ENCODE peak calls at places on chromosome 12, in five cellular contexts. J is pancreas, Q is K562, O is heart left ventricle, Y is fibroblast of the aortic adventitia. W is an unnamed sample.

GRCh38 chr12:76020731-76021672 is 10.6 kb downstream of the PHLDA1 start:
- DNase-seq in J (no peak), Q (no peak), O (no peak), Y (peak), W (peak)

GRCh38 chr12:79983969-79984629 is 49.2 kb upstream of the PPP1R12A start:
- DNase-seq in J (no peak), Y (peak), Q (no peak), O (no peak), W (peak)

GRCh38 chr12:109875572-109876131 is 4.7 kb downstream of the GLTP start:
- DNase-seq in J (no peak), Q (no peak), O (no peak), Y (no peak), W (no peak)

GRCh38 chr12:122368361-122369073 is 54.0 kb downstream of the CLIP1 start:
- DNase-seq in Q (no peak), O (no peak), Y (peak), J (no peak), W (peak)

GRCh38 chr12:106145539-106146447 is 7.0 kb upstream of the NUAK1 start:
- DNase-seq in O (peak), Y (no peak), Q (no peak), J (peak), W (peak)

GRCh38 chr12:111368291-111368683 is 608 bp downstream of the PHETA1 start:
- DNase-seq in O (no peak), J (peak), Q (peak), Y (no peak), W (no peak)

GRCh38 chr12:26271024-26271423 is 75.7 kb downstream of the SSPN start:
- DNase-seq in Q (no peak), J (no peak), Y (peak), O (no peak), W (no peak)

GRCh38 chr12:54145844-54146243 is 42.9 kb downstream of the SMUG1 start:
- DNase-seq in Q (no peak), O (no peak), Y (no peak), J (no peak), W (no peak)

GRCh38 chr12:76030378-76031080 is 1.0 kb downstream of the PHLDA1 start:
- DNase-seq in O (peak), Q (no peak), J (peak), Y (peak), W (peak)

GRCh38 chr12:93825501-93825888 is 148.3 kb downstream of the CRADD start:
- DNase-seq in O (no peak), J (no peak), Y (peak), Q (no peak), W (no peak)
- TF ChIP-seq CTCF in O (no peak), J (no peak), Y (peak), Q (no peak), W (no peak)

DNA sequence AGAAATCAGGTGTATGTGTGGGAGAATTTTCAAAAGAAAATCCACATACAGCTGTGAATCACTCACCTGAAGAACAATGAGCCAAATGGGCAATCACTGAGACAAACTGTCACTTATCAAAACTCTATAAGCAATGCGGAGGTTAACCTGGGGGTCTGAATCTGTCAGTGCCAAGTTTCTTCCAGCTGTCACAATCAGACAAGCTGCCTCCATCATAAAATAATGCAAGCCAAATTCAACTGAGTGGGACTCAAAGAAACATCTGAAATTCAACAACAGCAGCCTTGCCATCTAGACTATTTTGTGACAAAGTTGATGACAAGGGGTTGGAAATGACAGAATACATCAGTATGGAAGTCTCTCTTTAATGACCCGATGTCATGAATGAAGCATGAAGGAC is 60.3 kb downstream of the GARIN6 start:
- DNase-seq in O (no peak), J (no peak), Y (no peak), Q (no peak), W (no peak)
- H3K4me3 ChIP-seq in O (no peak), J (no peak), Y (no peak), Q (no peak), W (no peak)

GRCh38 chr12:5073838-5074237 is 30.2 kb downstream of the KCNA5 start:
- DNase-seq in Q (no peak), O (no peak), J (no peak), Y (peak), W (peak)
- TF ChIP-seq CTCF in Q (peak), O (no peak), J (no peak), Y (peak), W (peak)

DNA sequence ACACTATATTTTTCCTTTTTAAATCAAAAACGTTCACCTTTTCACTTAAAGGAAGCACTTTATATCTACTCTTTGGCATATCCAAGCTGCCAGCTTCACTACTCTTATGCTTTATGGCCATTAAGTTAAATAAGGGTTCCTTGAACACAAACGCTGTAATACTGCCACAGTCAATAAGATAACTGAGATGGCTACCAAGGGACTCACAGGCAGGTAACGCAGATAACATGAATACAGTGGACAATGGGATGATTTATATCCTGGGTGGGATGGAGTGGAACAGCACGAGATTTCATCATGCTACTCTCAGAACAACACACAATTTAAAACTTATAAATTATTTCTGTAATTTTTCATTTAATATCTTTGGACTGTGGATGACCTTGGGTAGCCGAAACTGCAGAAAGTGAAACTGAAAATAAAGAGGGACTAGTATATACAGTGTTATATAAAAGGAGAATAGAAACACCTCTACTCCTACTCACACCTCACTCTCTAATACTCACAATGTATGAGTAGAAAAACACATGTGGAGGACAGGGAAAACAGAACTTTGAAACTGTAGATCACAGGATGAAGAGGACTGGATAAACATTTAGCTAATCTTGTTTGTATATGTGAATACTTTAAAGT is 367.3 kb downstream of the C12orf50 start:
- DNase-seq in Q (no peak), O (no peak), J (no peak), Y (peak), W (no peak)
- H3K4me3 ChIP-seq in Q (no peak), O (no peak), J (no peak), Y (peak), W (peak)

DNA sequence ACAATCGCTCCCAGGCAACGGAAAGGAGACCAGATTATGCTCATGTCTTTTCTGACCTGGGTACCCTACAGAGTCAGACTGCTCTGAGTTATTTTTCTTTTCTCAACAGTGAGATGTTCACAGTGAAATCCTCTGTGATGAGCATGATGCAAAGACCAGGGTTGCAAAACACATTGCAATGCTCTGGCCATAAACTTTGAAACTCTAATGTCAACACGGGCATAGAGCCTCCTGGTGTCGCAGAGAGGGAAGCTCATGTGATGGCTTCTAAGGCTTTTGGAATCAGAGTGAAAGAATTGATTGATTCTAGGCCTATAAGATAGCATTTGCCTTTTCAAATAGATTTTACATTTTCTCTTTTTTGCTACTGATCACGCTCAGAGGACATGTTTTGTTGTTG is 193.4 kb downstream of the RASSF9 start:
- DNase-seq in Y (peak), O (no peak), J (no peak), Q (no peak), W (peak)
- TF ChIP-seq CTCF in Y (peak), O (no peak), J (no peak), Q (no peak), W (peak)

GRCh38 chr12:12733118-12733517 is 15.9 kb downstream of the CDKN1B start:
- DNase-seq in O (no peak), Y (no peak), Q (no peak), J (no peak), W (no peak)

GRCh38 chr12:12731785-12732184 is 14.6 kb downstream of the CDKN1B start:
- DNase-seq in O (no peak), Y (no peak), J (no peak), Q (no peak), W (no peak)

GRCh38 chr12:12734054-12734453 is 16.9 kb downstream of the CDKN1B start:
- DNase-seq in Q (no peak), O (no peak), J (no peak), Y (peak), W (peak)

GRCh38 chr12:12734561-12735071 is 17.4 kb downstream of the CDKN1B start:
- DNase-seq in O (no peak), Q (no peak), Y (peak), J (peak), W (peak)

GRCh38 chr12:12731178-12731577 is 14.0 kb downstream of the CDKN1B start:
- DNase-seq in Y (no peak), J (no peak), O (no peak), Q (no peak), W (no peak)
- H3K4me3 ChIP-seq in Y (no peak), J (no peak), O (no peak), Q (no peak), W (no peak)

GRCh38 chr12:71135077-71135811 is 22.6 kb downstream of the TSPAN8 start:
- DNase-seq in Y (no peak), Q (no peak), J (no peak), O (no peak), W (no peak)
- TF ChIP-seq CTCF in Y (no peak), Q (no peak), J (no peak), O (no peak), W (no peak)

DNA sequence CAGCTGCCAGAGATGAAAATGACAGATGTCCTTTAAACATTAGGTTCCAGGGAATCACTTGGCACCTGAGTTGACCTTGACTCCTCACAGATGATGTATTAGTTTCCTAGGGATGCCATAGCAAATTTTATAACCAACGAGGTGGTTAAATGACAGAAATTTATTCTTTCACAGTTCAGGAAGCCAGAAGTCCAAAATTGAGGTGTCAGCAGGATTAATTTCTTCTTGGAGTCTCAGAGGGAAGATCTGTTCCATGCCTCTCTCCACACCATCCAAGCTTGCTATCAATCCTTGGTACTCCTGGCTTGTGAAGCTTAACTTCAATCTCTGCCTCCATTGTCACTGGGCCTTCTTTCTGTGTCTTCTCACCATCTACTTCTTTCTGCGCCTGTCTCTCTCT is 249.7 kb upstream of the BTG1 start:
- DNase-seq in O (no peak), J (no peak), Y (no peak), Q (no peak), W (no peak)
- H3K4me3 ChIP-seq in O (no peak), J (no peak), Y (no peak), Q (no peak), W (no peak)

GRCh38 chr12:96652870-96653269 is 163.5 kb downstream of the CFAP54 start:
- DNase-seq in Q (no peak), O (no peak), J (no peak), Y (no peak), W (no peak)

GRCh38 chr12:96658075-96658474 is 168.7 kb downstream of the CFAP54 start:
- DNase-seq in Q (no peak), O (no peak), Y (no peak), J (no peak), W (no peak)
- TF ChIP-seq CTCF in Q (no peak), O (no peak), Y (no peak), J (no peak), W (no peak)